ENCODE peak calls at places on chromosome 6, in four cellular contexts. One of them, this sample, is unnamed.

GRCh38 chr6:29451471-29452193 is 5.2 kb downstream of the OR11A1 start:
- DNase-seq in HepG2: no peak
- DNase-seq in heart left ventricle: no peak
- DNase-seq in spleen: no peak
- DNase-seq in this sample: no peak

GRCh38 chr6:108920751-108921150 is 72.5 kb downstream of the ARMC2 start:
- DNase-seq in HepG2: no peak
- DNase-seq in heart left ventricle: no peak
- DNase-seq in spleen: no peak
- DNase-seq in this sample: no peak

GRCh38 chr6:551405-551804 is 105.5 kb downstream of the HUS1B start:
- DNase-seq in HepG2: peak
- DNase-seq in heart left ventricle: no peak
- DNase-seq in spleen: no peak
- DNase-seq in this sample: no peak

GRCh38 chr6:65627015-65627414 is 80.0 kb downstream of the EYS start:
- DNase-seq in HepG2: no peak
- DNase-seq in heart left ventricle: no peak
- DNase-seq in spleen: no peak
- DNase-seq in this sample: no peak

GRCh38 chr6:14930366-14930989 is 315.4 kb upstream of the JARID2 start:
- DNase-seq in HepG2: no peak
- DNase-seq in heart left ventricle: no peak
- DNase-seq in spleen: no peak
- DNase-seq in this sample: no peak

GRCh38 chr6:139927236-139927635 is 552.8 kb upstream of the CITED2 start:
- DNase-seq in HepG2: no peak
- DNase-seq in heart left ventricle: no peak
- DNase-seq in spleen: no peak
- DNase-seq in this sample: no peak

GRCh38 chr6:113482771-113483170 is 374.4 kb upstream of the MARCKS start:
- DNase-seq in HepG2: no peak
- DNase-seq in heart left ventricle: no peak
- DNase-seq in spleen: no peak
- DNase-seq in this sample: no peak

GRCh38 chr6:145694083-145694737 is 41.1 kb downstream of the EPM2A start:
- DNase-seq in HepG2: no peak
- DNase-seq in heart left ventricle: no peak
- DNase-seq in spleen: no peak
- DNase-seq in this sample: no peak

GRCh38 chr6:147022041-147022440 is 182.2 kb upstream of the STXBP5 start:
- DNase-seq in HepG2: no peak
- DNase-seq in heart left ventricle: no peak
- DNase-seq in spleen: no peak
- DNase-seq in this sample: no peak

GRCh38 chr6:16802071-16802470 is 40.8 kb upstream of the ATXN1 start:
- DNase-seq in HepG2: no peak
- DNase-seq in heart left ventricle: no peak
- DNase-seq in spleen: no peak
- DNase-seq in this sample: peak

GRCh38 chr6:94349227-94349626 is 929.9 kb upstream of the EPHA7 start:
- DNase-seq in HepG2: no peak
- DNase-seq in heart left ventricle: no peak
- DNase-seq in spleen: no peak
- DNase-seq in this sample: no peak

GRCh38 chr6:14924126-14925024 is 321.5 kb upstream of the JARID2 start:
- DNase-seq in HepG2: no peak
- DNase-seq in heart left ventricle: no peak
- DNase-seq in spleen: no peak
- DNase-seq in this sample: no peak

GRCh38 chr6:150599199-150600002 is at the start of gene PLEKHG1:
- DNase-seq in HepG2: no peak
- DNase-seq in heart left ventricle: peak
- DNase-seq in spleen: peak
- DNase-seq in this sample: peak
- H3K4me3 ChIP-seq in HepG2: peak
- H3K4me3 ChIP-seq in heart left ventricle: peak
- H3K4me3 ChIP-seq in spleen: peak
- H3K4me3 ChIP-seq in this sample: peak

GRCh38 chr6:76861403-76861802 is 601.9 kb downstream of the HTR1B start:
- DNase-seq in HepG2: peak
- DNase-seq in heart left ventricle: no peak
- DNase-seq in spleen: no peak
- DNase-seq in this sample: no peak
- TF ChIP-seq CTCF in HepG2: peak
- TF ChIP-seq CTCF in heart left ventricle: peak
- TF ChIP-seq CTCF in spleen: no peak
- TF ChIP-seq CTCF in this sample: no peak

GRCh38 chr6:31736026-31736767 is at the start of gene CLIC1:
- DNase-seq in HepG2: peak
- DNase-seq in heart left ventricle: peak
- DNase-seq in spleen: peak
- DNase-seq in this sample: peak

GRCh38 chr6:31736768-31737314 is 511 bp upstream of the CLIC1 start:
- DNase-seq in HepG2: peak
- DNase-seq in heart left ventricle: no peak
- DNase-seq in spleen: peak
- DNase-seq in this sample: no peak

GRCh38 chr6:31739639-31740396 is at the start of gene MSH5:
- DNase-seq in HepG2: peak
- DNase-seq in heart left ventricle: peak
- DNase-seq in spleen: peak
- DNase-seq in this sample: peak

GRCh38 chr6:31737315-31738047 is 1.2 kb upstream of the CLIC1 start:
- DNase-seq in HepG2: peak
- DNase-seq in heart left ventricle: no peak
- DNase-seq in spleen: no peak
- DNase-seq in this sample: no peak

DNA sequence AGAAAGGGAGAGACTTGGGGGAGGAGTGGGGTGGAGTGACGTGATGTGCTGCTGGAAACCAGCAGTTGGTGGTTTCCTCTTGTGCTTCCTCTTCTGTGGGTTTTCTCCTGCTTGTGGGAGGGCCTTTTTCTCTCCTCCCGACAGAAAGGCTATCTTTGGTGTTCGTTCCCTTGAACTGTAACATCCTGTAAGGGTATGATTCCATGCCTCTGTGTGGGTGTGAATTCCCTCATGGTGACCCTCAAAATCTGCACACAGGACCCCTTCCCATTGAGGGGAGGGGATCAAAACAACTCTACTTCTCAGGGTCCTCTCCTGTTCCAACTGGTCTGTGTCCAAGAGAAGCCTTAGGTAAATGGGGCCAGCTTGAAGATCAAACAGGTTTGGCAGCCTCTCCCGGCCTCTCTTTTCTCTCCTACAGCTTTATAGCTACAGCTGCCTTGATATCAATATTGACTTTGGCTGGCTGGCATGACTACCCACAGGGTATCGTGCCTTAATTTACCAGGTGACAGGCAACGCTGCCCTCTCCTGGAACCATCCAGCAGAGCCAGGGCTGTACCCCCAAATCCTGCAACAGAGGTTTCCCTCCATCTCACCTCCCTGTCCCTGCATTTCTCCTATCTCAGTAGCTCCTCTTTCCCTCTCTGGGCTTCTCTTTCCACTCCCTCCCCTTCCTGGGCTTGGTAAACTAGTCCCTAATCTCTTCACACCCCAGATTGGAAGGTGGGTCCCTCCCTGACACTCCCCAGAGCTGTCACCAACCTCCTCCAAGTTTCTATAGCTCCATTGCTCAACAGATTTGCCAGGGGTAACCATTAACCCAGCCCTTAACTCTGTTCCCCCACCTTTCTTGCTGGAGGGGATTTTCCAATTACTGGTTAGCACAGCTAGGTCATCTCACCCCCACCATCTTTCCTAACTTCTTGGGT is 1.5 kb upstream of the MSH5 start:
- DNase-seq in HepG2: peak
- DNase-seq in heart left ventricle: no peak
- DNase-seq in spleen: peak
- DNase-seq in this sample: peak
- TF ChIP-seq POLR2A in HepG2: no peak
- TF ChIP-seq POLR2A in heart left ventricle: no peak
- TF ChIP-seq POLR2A in spleen: peak
- TF ChIP-seq POLR2A in this sample: no peak

GRCh38 chr6:4280721-4281120 is 145.3 kb upstream of the ECI2 start:
- DNase-seq in HepG2: no peak
- DNase-seq in heart left ventricle: no peak
- DNase-seq in spleen: no peak
- DNase-seq in this sample: no peak

GRCh38 chr6:4282926-4283325 is 147.6 kb upstream of the ECI2 start:
- DNase-seq in HepG2: no peak
- DNase-seq in heart left ventricle: no peak
- DNase-seq in spleen: no peak
- DNase-seq in this sample: no peak

GRCh38 chr6:4280031-4280430 is 144.7 kb upstream of the ECI2 start:
- DNase-seq in HepG2: no peak
- DNase-seq in heart left ventricle: no peak
- DNase-seq in spleen: no peak
- DNase-seq in this sample: no peak

GRCh38 chr6:4281341-4282293 is 146.2 kb upstream of the ECI2 start:
- DNase-seq in HepG2: no peak
- DNase-seq in heart left ventricle: no peak
- DNase-seq in spleen: peak
- DNase-seq in this sample: peak
- H3K4me3 ChIP-seq in HepG2: no peak
- H3K4me3 ChIP-seq in heart left ventricle: peak
- H3K4me3 ChIP-seq in spleen: peak
- H3K4me3 ChIP-seq in this sample: no peak

DNA sequence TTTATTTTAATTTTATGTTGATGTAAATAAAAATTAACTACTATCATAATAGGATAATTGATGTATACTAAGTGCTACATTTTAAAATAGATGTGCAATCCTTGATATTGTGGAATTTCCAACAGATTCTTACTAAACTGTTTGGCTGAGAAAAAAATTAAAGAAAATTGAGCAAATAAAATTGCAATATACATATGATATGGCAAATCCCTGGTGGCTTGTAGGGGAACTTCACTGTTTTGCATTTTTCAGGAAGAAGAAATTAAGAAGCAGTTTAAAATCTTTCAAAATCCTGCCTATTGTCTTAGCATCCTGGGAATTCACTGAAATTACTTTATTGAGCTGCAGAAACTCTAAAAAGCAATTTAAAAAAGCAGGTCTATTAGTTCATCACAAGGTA is 191.4 kb upstream of the ADGRB3 start:
- DNase-seq in HepG2: no peak
- DNase-seq in heart left ventricle: no peak
- DNase-seq in spleen: no peak
- DNase-seq in this sample: no peak
- TF ChIP-seq CTCF in HepG2: no peak
- TF ChIP-seq CTCF in heart left ventricle: no peak
- TF ChIP-seq CTCF in spleen: no peak
- TF ChIP-seq CTCF in this sample: no peak

GRCh38 chr6:123658848-123659247 is 22.1 kb upstream of the TRDN start:
- DNase-seq in HepG2: no peak
- DNase-seq in heart left ventricle: no peak
- DNase-seq in spleen: no peak
- DNase-seq in this sample: no peak
- TF ChIP-seq POLR2A in HepG2: no peak
- TF ChIP-seq POLR2A in heart left ventricle: no peak
- TF ChIP-seq POLR2A in spleen: no peak
- TF ChIP-seq POLR2A in this sample: no peak

DNA sequence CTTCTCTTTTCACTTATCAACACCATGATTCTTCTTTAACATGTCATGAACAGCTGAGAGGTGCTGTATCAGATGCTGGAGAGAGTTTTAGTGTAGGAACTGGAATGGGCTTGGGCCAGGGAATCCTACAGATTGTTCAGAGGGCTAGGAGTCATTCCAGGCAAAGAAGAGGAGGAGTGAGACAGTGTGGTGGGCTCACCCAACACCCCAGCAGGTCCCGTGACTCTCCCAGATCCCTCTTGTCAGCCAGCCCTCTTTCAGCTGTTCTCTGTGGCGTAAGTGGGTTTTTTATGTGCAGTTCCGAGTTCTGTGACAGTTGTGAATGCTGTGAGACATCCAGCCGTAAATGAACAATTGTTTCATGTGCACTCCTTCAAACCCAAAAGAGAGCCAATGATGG is 31.4 kb upstream of the CEP162 start:
- DNase-seq in HepG2: no peak
- DNase-seq in heart left ventricle: no peak
- DNase-seq in spleen: no peak
- DNase-seq in this sample: no peak
- H3K4me3 ChIP-seq in HepG2: no peak
- H3K4me3 ChIP-seq in heart left ventricle: peak
- H3K4me3 ChIP-seq in spleen: no peak
- H3K4me3 ChIP-seq in this sample: no peak

GRCh38 chr6:34392497-34393190 is at the start of gene NUDT3:
- DNase-seq in HepG2: peak
- DNase-seq in heart left ventricle: peak
- DNase-seq in spleen: peak
- DNase-seq in this sample: peak

GRCh38 chr6:34391711-34392496 is 565 bp downstream of the NUDT3 start:
- DNase-seq in HepG2: peak
- DNase-seq in heart left ventricle: peak
- DNase-seq in spleen: peak
- DNase-seq in this sample: peak

GRCh38 chr6:34393968-34394305 is 1.5 kb upstream of the NUDT3 start:
- DNase-seq in HepG2: no peak
- DNase-seq in heart left ventricle: no peak
- DNase-seq in spleen: no peak
- DNase-seq in this sample: no peak

GRCh38 chr6:34391023-34391485 is 1.4 kb downstream of the NUDT3 start:
- DNase-seq in HepG2: peak
- DNase-seq in heart left ventricle: no peak
- DNase-seq in spleen: peak
- DNase-seq in this sample: no peak

DNA sequence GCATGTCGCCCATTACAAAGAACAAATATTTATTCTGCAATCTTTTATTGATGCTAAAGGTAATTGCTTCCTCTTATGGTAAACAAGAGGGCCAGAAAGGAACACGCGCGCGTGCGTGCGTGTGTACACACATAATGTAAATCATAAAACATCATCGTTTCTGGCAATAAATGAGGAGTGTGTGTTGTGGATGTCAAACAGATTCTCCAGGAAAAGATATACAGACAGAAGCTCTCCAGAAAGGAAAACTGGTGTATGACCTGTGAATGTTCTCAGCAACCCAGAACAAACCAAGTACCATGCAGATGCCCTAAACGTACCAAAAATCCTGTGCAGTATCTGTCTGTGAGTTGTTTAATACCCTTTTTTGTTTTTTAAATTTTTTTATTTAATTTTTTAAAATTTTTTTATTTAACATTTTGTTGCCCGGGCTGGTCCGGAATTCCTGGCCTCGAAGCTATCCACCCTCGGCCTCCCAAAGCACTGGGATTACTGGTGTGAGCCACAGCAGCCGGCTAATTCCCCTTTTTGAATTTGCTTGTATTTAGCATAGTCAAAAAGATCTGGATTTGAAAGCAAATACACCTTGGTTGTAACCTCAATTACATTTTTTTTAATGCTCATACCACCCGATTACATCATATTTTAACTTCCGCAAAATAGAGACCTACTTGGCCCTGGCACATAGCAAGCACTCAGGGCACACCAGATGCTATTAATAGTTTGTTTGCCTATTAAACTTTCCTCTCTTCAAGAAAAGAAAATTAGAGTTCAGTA is 910 bp upstream of the NUDT3 start:
- DNase-seq in HepG2: no peak
- DNase-seq in heart left ventricle: no peak
- DNase-seq in spleen: no peak
- DNase-seq in this sample: no peak
- TF ChIP-seq CTCF in HepG2: no peak
- TF ChIP-seq CTCF in heart left ventricle: no peak
- TF ChIP-seq CTCF in spleen: no peak
- TF ChIP-seq CTCF in this sample: no peak

This sample was measured in lower leg skin.